ENCODE peak calls at places on chromosomes 5 and 9, in four cellular contexts. K, J, V and G are unnamed samples. For H3K4me1, the result is how much of the 10 kb centered on the place peaks cover.

GRCh38 chr9:70802206-70802605 is 319.2 kb downstream of the TRPM3 start:
- DNase-seq in K (no peak), J (no peak), V (no peak), G (no peak)

GRCh38 chr5:167642779-167643517 is 648.5 kb upstream of the WWC1 start:
- DNase-seq in K (no peak), J (no peak), V (no peak), G (no peak)

GRCh38 chr9:79224672-79225433 is 346.9 kb upstream of the TLE4 start:
- DNase-seq in K (no peak), J (no peak), V (no peak), G (no peak)

GRCh38 chr5:139654875-139655491 is 6.8 kb downstream of the CXXC5 start:
- DNase-seq in K (no peak), J (no peak), V (no peak), G (no peak)

GRCh38 chr5:170749911-170750431 is 33.6 kb upstream of the GABRP start:
- DNase-seq in K (no peak), J (no peak), V (no peak), G (no peak)

GRCh38 chr5:155728146-155728856 is 598.7 kb upstream of the SGCD start:
- DNase-seq in K (no peak), J (no peak), V (no peak), G (no peak)

GRCh38 chr5:169695919-169696490 is 58.9 kb downstream of the DOCK2 start:
- DNase-seq in K (no peak), J (peak), V (no peak), G (peak)

GRCh38 chr9:21817176-21817575 is 14.7 kb downstream of the MTAP start:
- DNase-seq in K (no peak), J (no peak), V (no peak), G (no peak)

GRCh38 chr9:133333011-133333410 is 3.0 kb downstream of the SURF6 start:
- DNase-seq in K (no peak), J (no peak), V (no peak), G (no peak)

GRCh38 chr9:36772449-36773370 is 200.0 kb downstream of the MELK start:
- DNase-seq in K (no peak), J (no peak), V (no peak), G (no peak)

GRCh38 chr5:175814676-175815075 is 56.7 kb upstream of the CPLX2 start:
- DNase-seq in K (no peak), J (peak), V (no peak), G (no peak)

GRCh38 chr5:165999693-166000092 is 2291.8 kb upstream of the WWC1 start:
- DNase-seq in K (no peak), J (no peak), V (no peak), G (no peak)

DNA sequence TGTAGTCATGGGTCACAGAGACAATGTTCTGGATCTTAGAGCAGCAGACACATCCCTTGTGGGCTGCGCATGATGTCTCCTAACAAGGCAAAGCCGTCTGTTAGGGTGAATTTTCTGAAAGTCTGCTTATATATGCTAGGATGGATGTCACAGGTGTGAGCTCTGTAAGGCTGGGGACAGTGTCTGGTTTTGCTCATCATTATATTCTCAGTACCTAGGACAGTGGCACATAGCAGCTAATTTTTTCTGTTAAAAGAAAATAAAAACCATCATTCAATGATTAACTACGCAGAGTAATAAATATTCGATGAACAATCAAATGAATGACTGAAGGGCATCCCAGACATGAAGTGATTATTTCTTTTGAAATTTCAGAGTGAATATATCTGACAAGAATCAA is 52.9 kb upstream of the FAM169A start:
- DNase-seq in K (no peak), J (no peak), V (no peak), G (no peak)
- TF ChIP-seq REST in K (peak), J (peak), V (no peak), G (peak)

DNA sequence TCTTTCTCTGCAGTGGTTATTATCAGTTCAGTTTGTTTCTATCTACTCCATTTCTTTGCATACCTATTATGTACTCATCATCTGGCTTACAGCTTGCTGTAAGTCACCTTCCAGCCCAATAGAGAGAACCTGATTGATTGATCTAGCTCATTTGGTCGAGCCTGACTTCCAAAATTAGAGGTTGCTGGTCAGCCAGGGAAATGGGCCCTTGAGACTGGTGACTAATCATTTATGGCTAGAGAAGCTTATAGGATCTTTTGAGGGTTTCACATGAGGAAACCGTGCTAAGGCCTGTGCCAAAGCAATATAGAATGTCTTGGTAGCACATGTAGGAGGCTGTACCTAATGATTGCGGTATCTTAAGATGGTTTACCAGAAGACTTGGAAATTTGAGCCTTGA is 5.8 kb downstream of the SREK1 start:
- DNase-seq in K (no peak), J (no peak), V (no peak), G (no peak)
- H3K4me1 ChIP-seq in K (under half), J (under half), V (under half), G (under half)

GRCh38 chr9:37827483-37828165 is 27.0 kb downstream of the DCAF10 start:
- DNase-seq in K (no peak), J (no peak), V (no peak), G (no peak)
- TF ChIP-seq SIN3A in K (no peak), J (no peak), V (no peak), G (no peak)

GRCh38 chr9:4663956-4664355 is 1.9 kb downstream of the PLPP6 start:
- DNase-seq in K (no peak), J (no peak), V (no peak), G (no peak)

GRCh38 chr9:4662989-4663792 is 1.1 kb downstream of the PLPP6 start:
- DNase-seq in K (peak), J (no peak), V (no peak), G (no peak)

GRCh38 chr9:4665357-4665756 is 923 bp downstream of the SPATA6L start:
- DNase-seq in K (no peak), J (no peak), V (no peak), G (no peak)

GRCh38 chr9:4661165-4662095 is 664 bp upstream of the PLPP6 start:
- DNase-seq in K (no peak), J (no peak), V (no peak), G (no peak)

GRCh38 chr9:4662108-4662988 is at the start of gene PLPP6:
- DNase-seq in K (peak), J (peak), V (peak), G (no peak)
- TF ChIP-seq REST in K (peak), J (no peak), V (no peak), G (no peak)

GRCh38 chr9:136011376-136011702 is 50.2 kb upstream of the UBAC1 start:
- DNase-seq in K (no peak), J (no peak), V (no peak), G (no peak)
- H3K4me1 ChIP-seq in K (half or more), J (under half), V (under half), G (under half)

GRCh38 chr5:157059093-157059539 is at the start of gene HAVCR1:
- DNase-seq in K (peak), J (no peak), V (no peak), G (no peak)
- TF ChIP-seq SIN3A in K (no peak), J (no peak), V (no peak), G (no peak)

DNA sequence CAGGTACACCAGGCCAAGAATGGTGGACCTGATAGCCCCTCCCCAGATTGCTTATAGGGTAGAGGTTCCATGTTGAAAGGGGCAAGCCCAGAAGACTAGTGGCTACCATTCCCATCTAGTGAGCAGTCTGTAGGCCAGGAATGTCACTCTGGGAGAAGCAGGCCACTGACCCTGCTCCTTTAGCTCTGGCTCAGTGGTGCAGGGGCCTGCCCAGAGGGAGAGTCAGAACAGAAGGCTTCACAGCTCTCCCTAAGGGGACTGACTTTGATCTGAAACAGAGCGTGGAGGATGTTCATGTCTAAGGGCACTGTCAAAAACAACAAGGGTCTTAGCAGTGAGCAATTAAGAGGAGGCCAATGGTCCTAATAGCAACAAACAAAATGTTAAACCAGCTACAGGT is 81.7 kb downstream of the ZNF354C start:
- DNase-seq in K (no peak), J (no peak), V (no peak), G (no peak)
- TF ChIP-seq REST in K (no peak), J (no peak), V (no peak), G (no peak)

GRCh38 chr5:50401337-50401736 is 39.8 kb downstream of the EMB start:
- DNase-seq in K (no peak), J (no peak), V (no peak), G (no peak)

DNA sequence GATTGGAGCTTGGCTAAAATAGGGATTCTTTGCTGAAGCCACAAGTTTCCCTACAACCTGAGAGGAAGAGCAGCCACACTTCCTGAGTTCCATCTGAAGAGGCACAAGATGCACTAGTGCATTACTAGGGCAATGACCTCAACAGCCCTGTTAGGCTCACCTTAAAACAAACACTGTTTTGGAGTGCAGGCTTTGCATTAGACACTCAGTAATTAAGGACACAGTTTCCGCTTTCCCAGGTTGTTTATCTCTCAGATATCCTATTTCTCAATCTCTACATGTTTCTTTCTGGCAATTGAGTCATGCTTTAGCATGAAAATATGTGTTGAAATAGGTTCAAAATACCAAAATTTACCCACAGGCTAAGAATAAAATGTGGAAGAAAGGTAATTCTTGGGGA is 34.2 kb downstream of the EMB start:
- DNase-seq in K (no peak), J (no peak), V (no peak), G (no peak)
- H3K4me1 ChIP-seq in K (under half), J (under half), V (under half), G (under half)

GRCh38 chr9:29830815-29831214 is 2257.5 kb upstream of the C9orf72 start:
- DNase-seq in K (peak), J (peak), V (no peak), G (no peak)
- TF ChIP-seq SIN3A in K (no peak), J (no peak), V (no peak), G (no peak)